ENCODE peak calls at places on chromosome 22, in eight cellular contexts. One of them, this sample, is unnamed.

GRCh38 chr22:23064381-23065068 is 5.8 kb upstream of the GNAZ start:
- DNase-seq in heart left ventricle: peak
- DNase-seq in right atrium auricular region: no peak
- DNase-seq in coronary artery: peak
- DNase-seq in GM23338: no peak
- DNase-seq in body of pancreas: no peak
- DNase-seq in IMR-90: no peak
- DNase-seq in Caco-2: no peak
- DNase-seq in this sample: peak

GRCh38 chr22:25404556-25404922 is 159.9 kb upstream of the GRK3 start:
- DNase-seq in heart left ventricle: peak
- DNase-seq in right atrium auricular region: no peak
- DNase-seq in coronary artery: no peak
- DNase-seq in GM23338: peak
- DNase-seq in body of pancreas: no peak
- DNase-seq in IMR-90: no peak
- DNase-seq in Caco-2: peak
- DNase-seq in this sample: no peak

GRCh38 chr22:32708835-32709234 is 92.7 kb upstream of the TIMP3 start:
- DNase-seq in heart left ventricle: peak
- DNase-seq in right atrium auricular region: peak
- DNase-seq in coronary artery: no peak
- DNase-seq in GM23338: no peak
- DNase-seq in body of pancreas: no peak
- DNase-seq in IMR-90: peak
- DNase-seq in Caco-2: no peak
- DNase-seq in this sample: no peak

GRCh38 chr22:23789638-23790037 is 2.9 kb downstream of the SMARCB1 start:
- DNase-seq in heart left ventricle: peak
- DNase-seq in right atrium auricular region: no peak
- DNase-seq in coronary artery: peak
- DNase-seq in GM23338: no peak
- DNase-seq in body of pancreas: no peak
- DNase-seq in IMR-90: no peak
- DNase-seq in Caco-2: no peak
- DNase-seq in this sample: no peak

GRCh38 chr22:22433770-22434169 is 74.8 kb downstream of the ZNF280B start:
- DNase-seq in heart left ventricle: no peak
- DNase-seq in right atrium auricular region: no peak
- DNase-seq in coronary artery: no peak
- DNase-seq in GM23338: no peak
- DNase-seq in body of pancreas: no peak
- DNase-seq in IMR-90: no peak
- DNase-seq in Caco-2: no peak
- DNase-seq in this sample: no peak

GRCh38 chr22:46052801-46053562 is 76.0 kb upstream of the WNT7B start:
- DNase-seq in heart left ventricle: peak
- DNase-seq in right atrium auricular region: no peak
- DNase-seq in coronary artery: peak
- DNase-seq in GM23338: no peak
- DNase-seq in body of pancreas: peak
- DNase-seq in IMR-90: no peak
- DNase-seq in Caco-2: no peak
- DNase-seq in this sample: no peak

GRCh38 chr22:40525250-40525884 is 111.2 kb downstream of the MRTFA start:
- DNase-seq in heart left ventricle: peak
- DNase-seq in right atrium auricular region: no peak
- DNase-seq in coronary artery: no peak
- DNase-seq in GM23338: peak
- DNase-seq in body of pancreas: peak
- DNase-seq in IMR-90: peak
- DNase-seq in Caco-2: peak
- DNase-seq in this sample: no peak

GRCh38 chr22:22546490-22546889 is 12.6 kb downstream of the PRAME start:
- DNase-seq in heart left ventricle: no peak
- DNase-seq in right atrium auricular region: no peak
- DNase-seq in coronary artery: no peak
- DNase-seq in GM23338: no peak
- DNase-seq in body of pancreas: no peak
- DNase-seq in IMR-90: peak
- DNase-seq in Caco-2: no peak
- DNase-seq in this sample: no peak

GRCh38 chr22:31343235-31344191 is 2.6 kb downstream of the PATZ1 start:
- DNase-seq in heart left ventricle: peak
- DNase-seq in right atrium auricular region: no peak
- DNase-seq in coronary artery: no peak
- DNase-seq in GM23338: peak
- DNase-seq in body of pancreas: peak
- DNase-seq in IMR-90: peak
- DNase-seq in Caco-2: peak
- DNase-seq in this sample: peak

GRCh38 chr22:25159028-25159427 is 40.6 kb upstream of the CRYBB3 start:
- DNase-seq in heart left ventricle: no peak
- DNase-seq in right atrium auricular region: no peak
- DNase-seq in coronary artery: no peak
- DNase-seq in GM23338: no peak
- DNase-seq in body of pancreas: no peak
- DNase-seq in IMR-90: no peak
- DNase-seq in Caco-2: no peak
- DNase-seq in this sample: no peak

GRCh38 chr22:33126881-33127280 is 68.7 kb upstream of the SYN3 start:
- DNase-seq in heart left ventricle: no peak
- DNase-seq in right atrium auricular region: no peak
- DNase-seq in coronary artery: no peak
- DNase-seq in GM23338: peak
- DNase-seq in body of pancreas: no peak
- DNase-seq in IMR-90: no peak
- DNase-seq in Caco-2: peak
- DNase-seq in this sample: no peak

GRCh38 chr22:35376728-35377472 is 4.0 kb upstream of the HMOX1 start:
- DNase-seq in heart left ventricle: peak
- DNase-seq in right atrium auricular region: peak
- DNase-seq in coronary artery: peak
- DNase-seq in GM23338: peak
- DNase-seq in body of pancreas: peak
- DNase-seq in IMR-90: peak
- DNase-seq in Caco-2: peak
- DNase-seq in this sample: peak

GRCh38 chr22:41848468-41848867 is 15.6 kb downstream of the SREBF2 start:
- DNase-seq in heart left ventricle: no peak
- DNase-seq in right atrium auricular region: peak
- DNase-seq in coronary artery: no peak
- DNase-seq in GM23338: peak
- DNase-seq in body of pancreas: no peak
- DNase-seq in IMR-90: no peak
- DNase-seq in Caco-2: peak
- DNase-seq in this sample: no peak

GRCh38 chr22:25021409-25021808 is 68.9 kb downstream of the KIAA1671 start:
- DNase-seq in heart left ventricle: no peak
- DNase-seq in right atrium auricular region: no peak
- DNase-seq in coronary artery: no peak
- DNase-seq in GM23338: no peak
- DNase-seq in body of pancreas: no peak
- DNase-seq in IMR-90: no peak
- DNase-seq in Caco-2: no peak
- DNase-seq in this sample: no peak

GRCh38 chr22:32817137-32817536 is 15.6 kb downstream of the TIMP3 start:
- DNase-seq in heart left ventricle: no peak
- DNase-seq in right atrium auricular region: no peak
- DNase-seq in coronary artery: no peak
- DNase-seq in GM23338: no peak
- DNase-seq in body of pancreas: no peak
- DNase-seq in IMR-90: no peak
- DNase-seq in Caco-2: no peak
- DNase-seq in this sample: no peak

GRCh38 chr22:27008454-27008853 is 351.1 kb downstream of the MIAT start:
- DNase-seq in heart left ventricle: no peak
- DNase-seq in right atrium auricular region: no peak
- DNase-seq in coronary artery: no peak
- DNase-seq in GM23338: no peak
- DNase-seq in body of pancreas: no peak
- DNase-seq in IMR-90: no peak
- DNase-seq in Caco-2: no peak
- DNase-seq in this sample: no peak

GRCh38 chr22:17777005-17777716 is 2.9 kb upstream of the BID start:
- DNase-seq in heart left ventricle: peak
- DNase-seq in right atrium auricular region: no peak
- DNase-seq in coronary artery: no peak
- DNase-seq in GM23338: no peak
- DNase-seq in body of pancreas: no peak
- DNase-seq in IMR-90: no peak
- DNase-seq in Caco-2: no peak
- DNase-seq in this sample: no peak

GRCh38 chr22:24025475-24025874 is 14.4 kb downstream of the CABIN1 start:
- DNase-seq in heart left ventricle: no peak
- DNase-seq in right atrium auricular region: no peak
- DNase-seq in coronary artery: no peak
- DNase-seq in GM23338: no peak
- DNase-seq in body of pancreas: no peak
- DNase-seq in IMR-90: no peak
- DNase-seq in Caco-2: no peak
- DNase-seq in this sample: peak

GRCh38 chr22:37608477-37609239 is at the start of gene GGA1:
- DNase-seq in heart left ventricle: peak
- DNase-seq in right atrium auricular region: peak
- DNase-seq in coronary artery: peak
- DNase-seq in GM23338: peak
- DNase-seq in body of pancreas: peak
- DNase-seq in IMR-90: peak
- DNase-seq in Caco-2: peak
- DNase-seq in this sample: peak
- TF ChIP-seq CTCF in heart left ventricle: no peak
- TF ChIP-seq CTCF in right atrium auricular region: no peak
- TF ChIP-seq CTCF in coronary artery: no peak
- TF ChIP-seq CTCF in GM23338: no peak
- TF ChIP-seq CTCF in body of pancreas: peak
- TF ChIP-seq CTCF in IMR-90: peak
- TF ChIP-seq CTCF in Caco-2: no peak
- TF ChIP-seq CTCF in this sample: peak

DNA sequence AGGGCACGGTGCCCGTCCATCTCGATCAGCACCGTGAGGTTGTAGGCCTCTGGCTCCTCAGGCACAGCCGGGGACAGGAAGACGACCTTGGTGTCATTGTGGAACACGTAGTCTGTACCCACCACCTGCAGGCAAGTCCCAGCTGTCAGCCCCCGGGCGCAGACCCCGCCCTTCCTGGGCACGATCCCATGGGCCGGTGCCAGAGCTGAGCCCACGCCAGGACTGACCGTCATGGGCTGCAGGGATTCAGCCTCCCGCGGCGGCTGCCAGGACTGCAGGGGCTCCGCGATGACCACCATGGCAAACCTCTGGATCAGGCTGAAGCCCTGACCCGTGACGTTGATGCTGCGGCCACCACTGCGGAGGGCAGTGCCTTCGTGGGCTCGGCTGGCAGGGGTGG is 11.8 kb upstream of the MAPK11 start:
- DNase-seq in heart left ventricle: no peak
- DNase-seq in right atrium auricular region: no peak
- DNase-seq in coronary artery: no peak
- DNase-seq in GM23338: no peak
- DNase-seq in body of pancreas: peak
- DNase-seq in IMR-90: no peak
- DNase-seq in Caco-2: no peak
- DNase-seq in this sample: no peak
- TF ChIP-seq CTCF in heart left ventricle: no peak
- TF ChIP-seq CTCF in right atrium auricular region: peak
- TF ChIP-seq CTCF in coronary artery: no peak
- TF ChIP-seq CTCF in GM23338: no peak
- TF ChIP-seq CTCF in body of pancreas: peak
- TF ChIP-seq CTCF in IMR-90: no peak
- TF ChIP-seq CTCF in Caco-2: no peak
- TF ChIP-seq CTCF in this sample: no peak

GRCh38 chr22:47296405-47297260 is 534.2 kb downstream of the TBC1D22A start:
- DNase-seq in heart left ventricle: peak
- DNase-seq in right atrium auricular region: peak
- DNase-seq in coronary artery: no peak
- DNase-seq in GM23338: peak
- DNase-seq in body of pancreas: no peak
- DNase-seq in IMR-90: no peak
- DNase-seq in Caco-2: no peak
- DNase-seq in this sample: peak

GRCh38 chr22:47298017-47298820 is 535.8 kb downstream of the TBC1D22A start:
- DNase-seq in heart left ventricle: peak
- DNase-seq in right atrium auricular region: peak
- DNase-seq in coronary artery: no peak
- DNase-seq in GM23338: no peak
- DNase-seq in body of pancreas: no peak
- DNase-seq in IMR-90: no peak
- DNase-seq in Caco-2: no peak
- DNase-seq in this sample: peak

GRCh38 chr22:47295982-47296381 is 533.5 kb downstream of the TBC1D22A start:
- DNase-seq in heart left ventricle: no peak
- DNase-seq in right atrium auricular region: no peak
- DNase-seq in coronary artery: no peak
- DNase-seq in GM23338: no peak
- DNase-seq in body of pancreas: no peak
- DNase-seq in IMR-90: no peak
- DNase-seq in Caco-2: no peak
- DNase-seq in this sample: peak

GRCh38 chr22:47299211-47299878 is 536.9 kb downstream of the TBC1D22A start:
- DNase-seq in heart left ventricle: no peak
- DNase-seq in right atrium auricular region: peak
- DNase-seq in coronary artery: peak
- DNase-seq in GM23338: no peak
- DNase-seq in body of pancreas: no peak
- DNase-seq in IMR-90: no peak
- DNase-seq in Caco-2: no peak
- DNase-seq in this sample: peak

GRCh38 chr22:47297261-47298016 is 535.0 kb downstream of the TBC1D22A start:
- DNase-seq in heart left ventricle: peak
- DNase-seq in right atrium auricular region: peak
- DNase-seq in coronary artery: no peak
- DNase-seq in GM23338: no peak
- DNase-seq in body of pancreas: no peak
- DNase-seq in IMR-90: no peak
- DNase-seq in Caco-2: no peak
- DNase-seq in this sample: peak
- TF ChIP-seq CTCF in heart left ventricle: no peak
- TF ChIP-seq CTCF in right atrium auricular region: no peak
- TF ChIP-seq CTCF in coronary artery: no peak
- TF ChIP-seq CTCF in GM23338: no peak
- TF ChIP-seq CTCF in body of pancreas: no peak
- TF ChIP-seq CTCF in IMR-90: no peak
- TF ChIP-seq CTCF in Caco-2: no peak
- TF ChIP-seq CTCF in this sample: no peak

DNA sequence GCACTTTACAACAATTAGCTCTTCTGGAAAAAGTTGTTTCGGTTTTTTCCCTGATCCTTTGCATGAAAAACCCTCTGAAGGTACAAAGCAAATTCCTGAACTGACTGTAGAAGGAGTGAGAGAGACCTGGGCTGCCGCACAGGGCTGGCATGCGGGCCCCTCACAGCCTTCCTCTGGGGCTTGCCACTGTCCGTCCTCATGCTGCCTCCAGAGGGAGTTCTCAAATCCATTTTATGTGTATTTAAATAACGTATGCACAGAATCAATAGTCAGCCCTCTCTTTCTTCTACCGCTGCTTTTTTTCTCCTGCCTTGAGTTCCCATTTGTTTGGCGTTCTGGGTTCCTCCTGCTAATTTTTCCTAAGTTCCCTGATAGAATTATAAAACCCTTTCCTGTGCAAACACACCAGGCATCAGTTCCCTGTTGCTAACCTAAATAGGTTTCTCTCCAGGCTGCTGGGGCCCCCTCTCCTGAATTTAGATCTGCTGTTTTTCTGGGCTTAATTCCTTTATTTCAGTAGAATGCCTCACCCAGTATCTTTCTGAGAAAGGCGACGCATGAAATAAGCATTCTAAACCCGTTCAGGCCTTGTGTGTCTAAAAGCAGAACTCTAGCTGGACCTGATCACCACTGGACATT is 52.4 kb downstream of the PHF21B start:
- DNase-seq in heart left ventricle: no peak
- DNase-seq in right atrium auricular region: no peak
- DNase-seq in coronary artery: no peak
- DNase-seq in GM23338: peak
- DNase-seq in body of pancreas: no peak
- DNase-seq in IMR-90: peak
- DNase-seq in Caco-2: no peak
- DNase-seq in this sample: no peak
- TF ChIP-seq CTCF in heart left ventricle: no peak
- TF ChIP-seq CTCF in right atrium auricular region: no peak
- TF ChIP-seq CTCF in coronary artery: no peak
- TF ChIP-seq CTCF in GM23338: peak
- TF ChIP-seq CTCF in body of pancreas: no peak
- TF ChIP-seq CTCF in IMR-90: peak
- TF ChIP-seq CTCF in Caco-2: peak
- TF ChIP-seq CTCF in this sample: peak